ENCODE peak calls at places on chromosomes 5 and 9, in nine cellular contexts. A is retinal pigment epithelial cell, W is adrenal gland, Q is AG09309, S is HL-60, L is tibial artery, X is endodermal cell, U is cardiac fibroblast, Y is right atrium auricular region. P is an unnamed sample.

GRCh38 chr9:107778666-107779065 is 289.1 kb upstream of the KLF4 start:
- DNase-seq in A (no peak), W (no peak), Q (no peak), S (no peak), L (no peak), X (no peak), U (no peak), Y (no peak), P (no peak)

GRCh38 chr5:60036539-60036938 is 143.0 kb upstream of the PDE4D start:
- DNase-seq in A (no peak), W (no peak), Q (no peak), S (no peak), L (no peak), X (no peak), U (no peak), Y (no peak), P (no peak)

GRCh38 chr9:105293408-105293807 is 49.0 kb downstream of the SLC44A1 start:
- DNase-seq in A (no peak), W (no peak), Q (no peak), S (no peak), L (no peak), X (no peak), U (no peak), Y (no peak), P (no peak)

GRCh38 chr9:84841915-84842314 is 172.4 kb downstream of the NTRK2 start:
- DNase-seq in A (peak; percentile 35), W (no peak), Q (no peak), S (no peak), L (no peak), X (no peak), U (no peak), Y (no peak), P (no peak)

GRCh38 chr5:124665035-124665434 is 81.4 kb downstream of the ZNF608 start:
- DNase-seq in A (no peak), W (no peak), Q (no peak), S (no peak), L (no peak), X (no peak), U (no peak), Y (no peak), P (no peak)

GRCh38 chr9:95455714-95456113 is 61.1 kb downstream of the PTCH1 start:
- DNase-seq in A (no peak), W (no peak), Q (no peak), S (no peak), L (no peak), X (no peak), U (no peak), Y (no peak), P (no peak)

GRCh38 chr5:157271740-157272271 is 5.9 kb downstream of the CYFIP2 start:
- DNase-seq in A (no peak), W (no peak), Q (no peak), S (peak; percentile 97), L (no peak), X (no peak), U (no peak), Y (no peak), P (no peak)

GRCh38 chr9:133075925-133076324 is 14.1 kb downstream of the CEL start:
- DNase-seq in A (peak; percentile 34), W (peak; percentile 55), Q (peak; percentile 53), S (no peak), L (no peak), X (no peak), U (peak; percentile 72), Y (no peak), P (no peak)

GRCh38 chr5:54443264-54443663 is 12.2 kb upstream of the HSPB3 start:
- DNase-seq in A (no peak), W (no peak), Q (no peak), S (no peak), L (no peak), X (no peak), U (peak; percentile 61), Y (no peak), P (no peak)

GRCh38 chr9:5947912-5948311 is 57.2 kb downstream of the MLANA start:
- DNase-seq in A (no peak), W (no peak), Q (no peak), S (no peak), L (no peak), X (no peak), U (no peak), Y (no peak), P (no peak)

GRCh38 chr5:180640301-180640764 is 9.1 kb downstream of the FLT4 start:
- DNase-seq in A (no peak), W (no peak), Q (no peak), S (no peak), L (no peak), X (peak; percentile 35), U (no peak), Y (no peak), P (no peak)

GRCh38 chr9:126327016-126327749 is 554 bp downstream of the MVB12B start:
- DNase-seq in A (no peak), W (no peak), Q (no peak), S (no peak), L (no peak), X (peak; percentile 72), U (no peak), Y (no peak), P (no peak)

GRCh38 chr9:119278138-119278537 is 91.1 kb downstream of the BRINP1 start:
- DNase-seq in A (no peak), W (no peak), Q (no peak), S (no peak), L (no peak), X (no peak), U (no peak), Y (no peak), P (no peak)

DNA sequence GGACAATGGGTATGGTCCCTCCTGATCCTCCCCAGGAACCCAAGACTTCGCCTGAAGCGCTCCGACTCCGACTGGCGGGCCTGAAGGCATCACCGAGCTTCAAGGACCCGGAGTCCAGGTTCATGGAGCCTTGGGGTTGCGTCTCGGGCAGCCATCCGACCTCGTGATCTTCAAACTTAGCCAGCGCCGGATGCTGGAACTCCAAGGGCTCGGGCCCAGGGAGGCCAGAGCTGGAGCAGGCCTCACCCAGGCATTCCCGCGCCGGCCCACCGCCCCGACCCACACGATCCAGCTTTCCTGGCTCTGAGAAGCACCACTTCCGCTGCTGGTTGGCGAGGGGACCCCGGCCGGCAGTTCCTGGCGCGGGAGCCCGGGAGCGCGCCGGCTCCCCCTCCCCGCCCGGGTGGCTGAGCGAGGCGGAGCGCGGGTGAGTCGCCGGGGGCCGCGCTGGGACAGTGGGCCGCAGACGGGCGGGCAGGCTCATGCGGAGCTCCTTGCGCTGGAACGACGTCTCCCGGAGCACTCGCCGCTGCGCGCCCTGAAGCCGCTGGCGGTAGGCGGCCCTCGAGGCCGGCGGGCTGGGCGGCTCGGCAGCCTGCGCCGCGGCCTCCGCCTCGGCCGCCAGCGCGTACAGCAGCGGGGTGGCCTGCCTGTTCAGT is 5.2 kb downstream of the SHROOM1 start:
- DNase-seq in A (no peak), W (no peak), Q (no peak), S (no peak), L (no peak), X (peak; percentile 85), U (no peak), Y (peak; percentile 57), P (no peak)
- H3K4me3 ChIP-seq in A (no peak overlapping the region), W (no peak overlapping the region), Q (no peak overlapping the region), S (no peak overlapping the region), L (peak overlapping the region; percentile 23), X (no peak overlapping the region), U (no peak overlapping the region), Y (peak overlapping the region; percentile 42), P (no peak overlapping the region)

GRCh38 chr5:32942225-32942989 is 231.3 kb downstream of the NPR3 start:
- DNase-seq in A (no peak), W (no peak), Q (no peak), S (peak; percentile 34), L (no peak), X (peak; percentile 74), U (peak; percentile 57), Y (no peak), P (no peak)
- TF ChIP-seq CTCF in A (peak; percentile 53), W (no peak), Q (peak; percentile 36), S (peak; percentile 57), L (no peak), X (peak; percentile 82), U (peak; percentile 55), Y (no peak), P (no peak)

DNA sequence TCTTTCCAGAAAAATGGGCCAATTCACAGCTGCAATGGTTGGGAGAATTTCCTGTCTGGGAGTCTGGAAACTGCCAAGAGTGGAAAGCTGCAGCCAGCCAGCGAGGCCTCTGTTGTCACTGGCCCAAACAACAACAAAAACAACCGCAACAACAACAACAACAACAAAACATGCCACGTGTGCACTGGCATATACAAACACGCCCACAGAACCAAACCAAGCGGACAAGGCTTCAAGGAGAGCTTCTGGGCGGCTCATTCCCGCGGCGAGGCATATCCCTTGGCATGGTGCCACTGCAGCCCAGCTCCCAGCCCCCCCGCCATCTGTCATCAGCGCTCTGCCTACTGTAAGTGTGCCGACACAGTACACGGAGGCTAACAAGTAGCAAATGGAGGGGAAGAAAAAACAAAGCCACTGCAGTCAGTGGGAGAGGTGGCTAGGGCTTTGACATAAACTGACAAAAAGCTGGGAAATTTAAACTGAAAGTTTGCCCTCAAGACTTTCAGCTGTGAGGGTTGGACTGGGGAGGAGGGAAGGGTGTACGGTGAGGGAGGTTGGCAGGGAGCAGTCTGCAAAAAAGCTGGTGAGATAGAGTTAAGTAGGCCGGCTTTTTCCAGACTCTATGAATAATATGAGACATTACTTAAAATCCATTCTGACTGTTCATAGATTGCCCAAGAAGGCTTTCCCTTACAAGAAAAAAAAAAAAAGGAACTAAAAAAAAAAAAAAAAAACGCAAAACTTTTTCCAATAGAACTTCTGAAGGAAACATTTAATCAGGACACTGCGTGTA is 165.0 kb upstream of the ZNF462 start:
- DNase-seq in A (peak; percentile 41), W (peak; percentile 81), Q (peak; percentile 48), S (no peak), L (peak; percentile 75), X (peak; percentile 47), U (peak; percentile 87), Y (peak; percentile 85), P (peak; percentile 27)
- H3K4me3 ChIP-seq in A (peak overlapping the region; percentile 38), W (peak overlapping the region; percentile 41), Q (peak overlapping the region; percentile 18), S (no peak overlapping the region), L (peak overlapping the region; percentile 38), X (no peak overlapping the region), U (peak overlapping the region; percentile 43), Y (peak overlapping the region; percentile 37), P (no peak overlapping the region)

DNA sequence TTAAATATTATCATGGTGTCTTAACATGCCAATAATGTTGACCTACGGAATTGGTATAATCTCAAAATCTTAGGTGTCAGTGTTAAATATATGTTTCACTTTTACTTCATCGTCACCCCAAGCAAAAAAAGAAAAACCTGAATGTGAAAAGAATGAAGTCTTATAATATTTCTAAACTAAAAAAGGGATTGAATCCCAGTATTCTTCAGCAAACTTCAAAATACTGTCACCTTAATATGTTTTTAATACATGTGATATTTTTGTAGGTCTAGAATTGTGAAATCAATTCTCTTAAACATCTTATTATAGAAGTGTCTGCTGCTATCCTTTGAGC is 14.1 kb downstream of the UBE2D2 start:
- DNase-seq in A (no peak), W (no peak), Q (no peak), S (no peak), L (no peak), X (no peak), U (no peak), Y (no peak), P (no peak)
- TF ChIP-seq CTCF in A (no peak), W (no peak), Q (no peak), S (no peak), L (no peak), X (no peak), U (no peak), Y (no peak), P (no peak)

DNA sequence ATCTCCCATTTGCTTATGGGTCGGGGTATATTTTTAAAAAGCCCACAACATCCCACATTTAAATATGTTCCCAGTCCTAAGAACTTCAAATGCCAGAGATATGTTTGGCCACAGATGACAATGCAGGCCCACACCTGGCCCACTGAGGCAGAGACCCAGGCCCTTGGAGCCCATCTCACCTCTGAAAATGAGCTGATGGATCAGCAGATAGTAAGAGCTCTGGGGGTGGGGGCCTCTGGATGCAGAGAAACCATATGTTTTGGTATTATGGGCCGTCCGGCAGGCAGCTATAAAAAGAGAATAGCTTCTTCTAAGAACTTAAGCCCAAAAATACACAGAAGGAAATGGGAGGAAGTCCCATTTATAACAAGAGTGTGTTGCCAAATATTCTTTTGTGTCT is 256.0 kb downstream of the GRIA1 start:
- DNase-seq in A (no peak), W (no peak), Q (no peak), S (no peak), L (no peak), X (no peak), U (no peak), Y (no peak), P (no peak)
- H3K4me3 ChIP-seq in A (no peak overlapping the region), W (no peak overlapping the region), Q (no peak overlapping the region), S (no peak overlapping the region), L (no peak overlapping the region), X (no peak overlapping the region), U (no peak overlapping the region), Y (no peak overlapping the region), P (no peak overlapping the region)